ENCODE peak calls at places on chromosomes 13 and 19, in seven cellular contexts. A is GM12878, E is H1, V is GM12891, O is HepG2, J is K562, N is SK-N-SH. K is an unnamed sample.

GRCh38 chr13:45242070-45242469 is 41.2 kb upstream of the KCTD4 start:
- DNase-seq in A (no peak), E (no peak), V (no peak), O (no peak), J (no peak), N (peak; percentile 10), K (no peak)

GRCh38 chr13:112245959-112246358 is 130.2 kb upstream of the SPACA7 start:
- DNase-seq in A (no peak), E (peak; percentile 24), V (no peak), O (no peak), J (no peak), N (no peak), K (no peak)

GRCh38 chr19:19223060-19223459 is 11.3 kb downstream of the NCAN start:
- DNase-seq in A (no peak), E (no peak), V (no peak), O (no peak), J (no peak), N (no peak), K (no peak)

GRCh38 chr13:90331974-90332373 is 1015.5 kb upstream of the MIR17HG start:
- DNase-seq in A (no peak), E (no peak), V (no peak), O (no peak), J (no peak), N (no peak), K (no peak)

GRCh38 chr13:113627136-113627535 is 30.9 kb downstream of the ATP4B start:
- DNase-seq in A (no peak), E (no peak), V (no peak), O (no peak), J (no peak), N (no peak), K (no peak)

GRCh38 chr19:50624949-50625600 is 14.6 kb downstream of the SYT3 start:
- DNase-seq in A (no peak), E (no peak), V (no peak), O (no peak), J (no peak), N (no peak), K (no peak)

GRCh38 chr19:47427241-47428176 is 8.2 kb upstream of the MEIS3 start:
- DNase-seq in A (no peak), E (peak; percentile 98), V (peak; percentile 82), O (peak; percentile 33), J (peak; percentile 80), N (peak; percentile 86), K (peak; percentile 78)

GRCh38 chr19:29509456-29509855 is 16.3 kb upstream of the VSTM2B start:
- DNase-seq in A (no peak), E (no peak), V (no peak), O (no peak), J (no peak), N (no peak), K (no peak)

GRCh38 chr19:55251296-55252081 is 7.3 kb downstream of the PPP6R1 start:
- DNase-seq in A (no peak), E (no peak), V (no peak), O (no peak), J (peak; percentile 16), N (peak; percentile 9), K (no peak)

GRCh38 chr13:30743319-30744055 is 8.1 kb downstream of the ALOX5AP start:
- DNase-seq in A (no peak), E (no peak), V (no peak), O (peak; percentile 10), J (no peak), N (no peak), K (no peak)

GRCh38 chr19:15180451-15181390 is 20.1 kb downstream of the NOTCH3 start:
- DNase-seq in A (no peak), E (peak; percentile 81), V (no peak), O (peak; percentile 37), J (peak; percentile 88), N (no peak), K (no peak)

GRCh38 chr13:111251646-111252448 is 68.6 kb upstream of the TEX29 start:
- DNase-seq in A (no peak), E (no peak), V (no peak), O (no peak), J (no peak), N (peak; percentile 37), K (no peak)

GRCh38 chr13:111371211-111371610 is 50.8 kb downstream of the TEX29 start:
- DNase-seq in A (no peak), E (no peak), V (no peak), O (no peak), J (no peak), N (no peak), K (no peak)

GRCh38 chr13:95956589-95957148 is 96.5 kb downstream of the UGGT2 start:
- DNase-seq in A (peak; percentile 21), E (no peak), V (no peak), O (no peak), J (no peak), N (no peak), K (no peak)

GRCh38 chr19:47444388-47444821 is 25.1 kb upstream of the MEIS3 start:
- DNase-seq in A (no peak), E (peak; percentile 85), V (no peak), O (no peak), J (peak; percentile 66), N (no peak), K (no peak)

GRCh38 chr19:41264581-41265375 is 606 bp downstream of the HNRNPUL1 start:
- DNase-seq in A (no peak), E (no peak), V (peak; percentile 48), O (peak; percentile 46), J (peak; percentile 74), N (peak; percentile 67), K (peak; percentile 54)

GRCh38 chr13:83839158-83839557 is 43.1 kb downstream of the SLITRK1 start:
- DNase-seq in A (no peak), E (no peak), V (no peak), O (no peak), J (no peak), N (no peak), K (no peak)

GRCh38 chr13:84192125-84192524 is 309.9 kb upstream of the SLITRK1 start:
- DNase-seq in A (no peak), E (no peak), V (no peak), O (no peak), J (no peak), N (no peak), K (no peak)

GRCh38 chr19:57233207-57233606 is 2.4 kb downstream of the AURKC start:
- DNase-seq in A (no peak), E (no peak), V (no peak), O (no peak), J (no peak), N (no peak), K (no peak)

GRCh38 chr13:25943666-25944065 is 108.2 kb downstream of the SHISA2 start:
- DNase-seq in A (no peak), E (no peak), V (no peak), O (peak; percentile 5), J (no peak), N (no peak), K (no peak)

GRCh38 chr19:14237011-14237941 is 31.3 kb upstream of the ADGRL1 start:
- DNase-seq in A (no peak), E (no peak), V (no peak), O (no peak), J (no peak), N (no peak), K (no peak)

GRCh38 chr19:39472746-39473442 is 7.7 kb upstream of the TIMM50 start:
- DNase-seq in A (no peak), E (no peak), V (no peak), O (no peak), J (no peak), N (no peak), K (no peak)

GRCh38 chr13:39054112-39054511 is 15.9 kb downstream of the NHLRC3 start:
- DNase-seq in A (no peak), E (no peak), V (no peak), O (no peak), J (no peak), N (no peak), K (no peak)

GRCh38 chr19:42233638-42234292 is 8.6 kb downstream of the GSK3A start:
- DNase-seq in A (no peak), E (no peak), V (no peak), O (no peak), J (no peak), N (no peak), K (no peak)

GRCh38 chr13:110336108-110336507 is 29.0 kb downstream of the COL4A2 start:
- DNase-seq in A (no peak), E (no peak), V (no peak), O (no peak), J (no peak), N (no peak), K (no peak)

DNA sequence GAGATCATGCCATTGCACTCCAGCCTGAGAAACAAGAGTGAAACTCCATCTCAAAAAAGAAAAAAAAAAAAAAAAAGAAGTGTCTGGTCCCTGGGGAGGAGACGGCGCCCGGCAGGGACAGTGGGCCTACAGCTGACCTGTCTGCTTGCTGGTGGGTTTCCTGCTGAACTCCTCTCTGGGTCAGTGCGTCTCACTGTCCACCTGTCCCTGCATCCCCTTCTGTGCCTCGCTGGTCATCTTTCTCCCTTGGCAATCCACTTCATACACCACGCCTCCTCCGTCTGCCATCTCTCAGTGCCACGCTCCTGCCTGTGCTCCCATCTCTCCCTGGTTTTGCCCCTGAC is 63.4 kb downstream of the ACSBG2 start:
- DNase-seq in A (no peak), E (no peak), V (no peak), O (no peak), J (no peak), N (no peak), K (no peak)
- TF ChIP-seq TAF1 in A (no peak), E (no peak), V (no peak), O (no peak), J (no peak), N (no peak), K (no peak)

GRCh38 chr13:49319555-49320350 is 72.0 kb downstream of the CDADC1 start:
- DNase-seq in A (no peak), E (no peak), V (no peak), O (no peak), J (no peak), N (no peak), K (no peak)
- TF ChIP-seq POLR2AphosphoS5 in A (no peak), E (no peak), V (no peak), O (no peak), J (no peak), N (no peak), K (no peak)

DNA sequence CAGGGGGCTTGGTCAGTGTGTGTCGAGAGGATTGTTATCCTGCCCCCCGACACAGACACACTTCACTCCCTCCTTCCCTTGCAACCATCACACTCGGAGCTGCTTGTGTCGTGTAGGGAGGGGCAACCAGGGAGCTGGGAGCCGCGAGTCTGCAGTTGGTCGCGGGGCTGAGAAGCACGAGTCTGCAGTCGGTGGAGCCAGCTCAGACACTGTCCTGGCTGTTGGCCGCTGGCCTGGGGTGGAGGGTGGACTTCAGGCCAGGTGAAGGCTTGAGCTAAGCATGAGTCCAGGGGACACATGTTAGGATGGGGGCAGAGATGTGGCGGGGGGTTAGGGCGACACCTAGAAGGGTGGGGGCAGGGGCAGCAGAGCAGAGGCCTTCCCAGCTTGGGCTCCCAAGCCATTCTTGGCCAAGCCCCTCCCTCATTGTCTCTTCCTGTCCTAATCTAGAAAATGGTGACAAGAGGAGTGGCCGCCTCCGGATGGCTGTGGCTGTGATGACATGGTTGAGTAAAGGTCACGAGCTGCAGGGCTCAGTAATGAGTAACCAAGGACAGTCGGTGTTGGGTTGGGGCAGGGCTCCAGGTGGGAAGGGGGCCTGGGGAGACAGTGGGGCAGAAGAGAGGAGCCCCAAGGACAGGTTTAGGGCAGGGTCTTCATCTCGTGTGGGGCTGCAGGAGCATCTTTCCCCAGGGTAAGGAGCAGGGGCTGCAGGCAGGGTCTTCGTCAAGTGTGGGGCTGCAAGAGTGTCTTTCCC is 8.5 kb downstream of the PPP5C start:
- DNase-seq in A (no peak), E (no peak), V (no peak), O (peak; percentile 83), J (no peak), N (no peak), K (no peak)
- TF ChIP-seq TAF1 in A (no peak), E (no peak), V (no peak), O (no peak), J (no peak), N (no peak), K (no peak)

GRCh38 chr13:23609414-23610186 is 39.4 kb downstream of the TNFRSF19 start:
- DNase-seq in A (no peak), E (no peak), V (no peak), O (no peak), J (no peak), N (no peak), K (no peak)
- TF ChIP-seq POLR2AphosphoS5 in A (no peak), E (no peak), V (no peak), O (no peak), J (no peak), N (no peak), K (no peak)

K was measured in GM12892.